ENCODE peak calls at places on chromosomes 13 and 19, in five cellular contexts. One of them, this sample, is unnamed.

GRCh38 chr19:12365094-12365371 is 450 bp downstream of the ZNF442 start:
- DNase-seq in GM12878: no peak
- DNase-seq in endodermal cell: no peak
- DNase-seq in cardiac muscle cell: no peak
- DNase-seq in GM23248: peak
- DNase-seq in this sample: peak

GRCh38 chr13:48066310-48066989 is 28.5 kb downstream of the MED4 start:
- DNase-seq in cardiac muscle cell: no peak
- DNase-seq in GM23248: peak
- DNase-seq in endodermal cell: no peak
- DNase-seq in GM12878: peak
- DNase-seq in this sample: peak

GRCh38 chr13:114032121-114032799 is 58.4 kb upstream of the C13orf46 start:
- DNase-seq in GM23248: peak
- DNase-seq in GM12878: no peak
- DNase-seq in endodermal cell: no peak
- DNase-seq in cardiac muscle cell: no peak
- DNase-seq in this sample: peak

GRCh38 chr19:17872251-17873001 is 681 bp downstream of the SLC5A5 start:
- DNase-seq in GM23248: no peak
- DNase-seq in GM12878: no peak
- DNase-seq in endodermal cell: peak
- DNase-seq in cardiac muscle cell: no peak
- DNase-seq in this sample: no peak

GRCh38 chr19:19110410-19111137 is 27.7 kb downstream of the TMEM161A start:
- DNase-seq in endodermal cell: peak
- DNase-seq in GM12878: no peak
- DNase-seq in cardiac muscle cell: peak
- DNase-seq in GM23248: no peak
- DNase-seq in this sample: no peak

GRCh38 chr13:96052655-96053002 is 572 bp downstream of the UGGT2 start:
- DNase-seq in GM12878: peak
- DNase-seq in GM23248: peak
- DNase-seq in endodermal cell: no peak
- DNase-seq in cardiac muscle cell: peak
- DNase-seq in this sample: peak

GRCh38 chr19:43784981-43785808 is 4.4 kb upstream of the KCNN4 start:
- DNase-seq in GM12878: no peak
- DNase-seq in cardiac muscle cell: peak
- DNase-seq in endodermal cell: peak
- DNase-seq in GM23248: peak
- DNase-seq in this sample: peak

GRCh38 chr19:8654591-8655339 is 24.3 kb downstream of the NFILZ start:
- DNase-seq in GM12878: no peak
- DNase-seq in endodermal cell: peak
- DNase-seq in GM23248: peak
- DNase-seq in cardiac muscle cell: peak
- DNase-seq in this sample: peak

GRCh38 chr19:46736544-46737274 is 9.1 kb upstream of the FKRP start:
- DNase-seq in GM12878: no peak
- DNase-seq in cardiac muscle cell: peak
- DNase-seq in GM23248: no peak
- DNase-seq in endodermal cell: no peak
- DNase-seq in this sample: no peak

DNA sequence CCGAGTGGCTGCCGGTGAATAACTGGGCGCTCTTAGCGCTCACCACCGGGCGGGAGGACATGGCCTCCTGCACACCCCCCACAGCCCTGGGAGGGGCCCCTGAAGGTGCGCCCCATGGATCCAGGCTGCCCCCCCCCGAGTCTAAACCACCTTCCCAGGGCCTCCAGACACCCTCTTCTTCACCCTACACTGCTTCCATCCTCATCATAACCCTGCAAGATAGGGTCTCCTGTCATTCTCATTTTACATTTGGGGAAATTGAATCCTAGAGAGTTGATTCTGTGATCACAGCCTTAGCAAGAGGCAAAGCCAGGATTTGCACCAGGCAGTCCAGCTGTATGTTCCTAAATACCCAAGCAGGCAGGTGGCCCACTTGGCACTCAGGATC is 110.8 kb downstream of the PTPRS start:
- DNase-seq in cardiac muscle cell: no peak
- DNase-seq in endodermal cell: no peak
- DNase-seq in GM12878: no peak
- DNase-seq in GM23248: no peak
- DNase-seq in this sample: no peak
- H3K4me3 ChIP-seq in cardiac muscle cell: no peak
- H3K4me3 ChIP-seq in endodermal cell: no peak
- H3K4me3 ChIP-seq in GM12878: no peak
- H3K4me3 ChIP-seq in GM23248: no peak
- H3K4me3 ChIP-seq in this sample: no peak

GRCh38 chr19:48935864-48936263 is 2.4 kb downstream of the DHDH start:
- DNase-seq in GM12878: no peak
- DNase-seq in GM23248: no peak
- DNase-seq in cardiac muscle cell: no peak
- DNase-seq in endodermal cell: no peak
- DNase-seq in this sample: no peak
- H3K4me3 ChIP-seq in GM12878: no peak
- H3K4me3 ChIP-seq in GM23248: no peak
- H3K4me3 ChIP-seq in cardiac muscle cell: no peak
- H3K4me3 ChIP-seq in endodermal cell: no peak
- H3K4me3 ChIP-seq in this sample: no peak

DNA sequence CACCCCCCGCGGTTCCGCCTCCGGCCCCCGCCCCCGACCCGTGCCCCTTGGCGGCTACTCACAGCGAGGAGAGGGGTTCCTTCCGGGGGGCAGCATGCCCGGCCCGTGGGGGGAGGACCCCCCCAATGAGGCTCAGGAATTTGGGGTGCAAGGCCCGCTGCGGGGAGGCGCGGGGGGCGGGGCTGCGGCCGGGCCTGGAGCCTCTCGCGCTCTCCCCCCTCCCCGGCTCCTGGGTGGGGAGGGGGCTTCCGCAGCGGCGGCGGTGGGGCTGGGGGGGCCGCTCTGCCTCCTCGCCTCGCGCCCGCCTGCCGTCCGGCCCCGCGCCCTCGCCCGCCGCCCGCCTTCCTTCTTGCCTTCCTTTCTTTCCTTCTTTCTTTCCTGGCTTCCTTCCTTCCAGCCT is 353 bp downstream of the LRRC4B start:
- DNase-seq in endodermal cell: no peak
- DNase-seq in GM12878: no peak
- DNase-seq in GM23248: no peak
- DNase-seq in cardiac muscle cell: no peak
- DNase-seq in this sample: no peak
- H3K4me3 ChIP-seq in endodermal cell: no peak
- H3K4me3 ChIP-seq in GM12878: no peak
- H3K4me3 ChIP-seq in GM23248: no peak
- H3K4me3 ChIP-seq in cardiac muscle cell: peak
- H3K4me3 ChIP-seq in this sample: no peak

GRCh38 chr13:66660013-66660804 is 569.9 kb downstream of the PCDH9 start:
- DNase-seq in GM12878: no peak
- DNase-seq in GM23248: peak
- DNase-seq in cardiac muscle cell: no peak
- DNase-seq in endodermal cell: no peak
- DNase-seq in this sample: peak
- H3K4me3 ChIP-seq in GM12878: no peak
- H3K4me3 ChIP-seq in GM23248: no peak
- H3K4me3 ChIP-seq in cardiac muscle cell: no peak
- H3K4me3 ChIP-seq in endodermal cell: no peak
- H3K4me3 ChIP-seq in this sample: no peak

GRCh38 chr19:34096020-34096915 is 76.0 kb upstream of the LSM14A start:
- DNase-seq in GM12878: no peak
- DNase-seq in cardiac muscle cell: peak
- DNase-seq in GM23248: peak
- DNase-seq in endodermal cell: peak
- DNase-seq in this sample: peak
- H3K4me3 ChIP-seq in GM12878: no peak
- H3K4me3 ChIP-seq in cardiac muscle cell: no peak
- H3K4me3 ChIP-seq in GM23248: no peak
- H3K4me3 ChIP-seq in endodermal cell: peak
- H3K4me3 ChIP-seq in this sample: no peak